ENCODE peak calls at places on chromosomes 6 and 20, in five cellular contexts. One of them, this sample, is unnamed.

GRCh38 chr6:165605182-165605875 is 57.7 kb downstream of the PDE10A start:
- DNase-seq in BJ: no peak
- DNase-seq in heart left ventricle: no peak
- DNase-seq in left lung: no peak
- DNase-seq in nephron progenitor cell: no peak
- DNase-seq in this sample: no peak

GRCh38 chr6:26223213-26223612 is 136.0 kb downstream of the HFE start:
- DNase-seq in heart left ventricle: no peak
- DNase-seq in nephron progenitor cell: no peak
- DNase-seq in left lung: no peak
- DNase-seq in BJ: no peak
- DNase-seq in this sample: no peak

GRCh38 chr6:32171234-32171633 is 4.7 kb downstream of the AGPAT1 start:
- DNase-seq in nephron progenitor cell: no peak
- DNase-seq in BJ: no peak
- DNase-seq in heart left ventricle: no peak
- DNase-seq in left lung: no peak
- DNase-seq in this sample: no peak

GRCh38 chr6:92706976-92707375 is 712.4 kb downstream of the EPHA7 start:
- DNase-seq in nephron progenitor cell: no peak
- DNase-seq in BJ: no peak
- DNase-seq in heart left ventricle: no peak
- DNase-seq in left lung: no peak
- DNase-seq in this sample: no peak

GRCh38 chr6:14717307-14717706 is 528.6 kb upstream of the JARID2 start:
- DNase-seq in left lung: no peak
- DNase-seq in heart left ventricle: no peak
- DNase-seq in BJ: no peak
- DNase-seq in nephron progenitor cell: no peak
- DNase-seq in this sample: no peak

GRCh38 chr6:166987930-166988329 is 11.3 kb upstream of the CEP43 start:
- DNase-seq in BJ: no peak
- DNase-seq in nephron progenitor cell: no peak
- DNase-seq in heart left ventricle: no peak
- DNase-seq in left lung: no peak
- DNase-seq in this sample: no peak

GRCh38 chr6:157188213-157188612 is 135.1 kb downstream of the TMEM242 start:
- DNase-seq in heart left ventricle: no peak
- DNase-seq in nephron progenitor cell: no peak
- DNase-seq in BJ: no peak
- DNase-seq in left lung: no peak
- DNase-seq in this sample: no peak

GRCh38 chr6:163415176-163415619 is 680 bp downstream of the QKI start:
- DNase-seq in heart left ventricle: peak
- DNase-seq in left lung: peak
- DNase-seq in BJ: no peak
- DNase-seq in nephron progenitor cell: no peak
- DNase-seq in this sample: no peak

GRCh38 chr20:58719258-58719657 is 26.7 kb downstream of the NPEPL1 start:
- DNase-seq in heart left ventricle: no peak
- DNase-seq in nephron progenitor cell: no peak
- DNase-seq in BJ: no peak
- DNase-seq in left lung: peak
- DNase-seq in this sample: no peak

GRCh38 chr20:62496525-62497218 is 20.9 kb upstream of the GATA5 start:
- DNase-seq in heart left ventricle: no peak
- DNase-seq in left lung: no peak
- DNase-seq in BJ: no peak
- DNase-seq in nephron progenitor cell: peak
- DNase-seq in this sample: no peak

DNA sequence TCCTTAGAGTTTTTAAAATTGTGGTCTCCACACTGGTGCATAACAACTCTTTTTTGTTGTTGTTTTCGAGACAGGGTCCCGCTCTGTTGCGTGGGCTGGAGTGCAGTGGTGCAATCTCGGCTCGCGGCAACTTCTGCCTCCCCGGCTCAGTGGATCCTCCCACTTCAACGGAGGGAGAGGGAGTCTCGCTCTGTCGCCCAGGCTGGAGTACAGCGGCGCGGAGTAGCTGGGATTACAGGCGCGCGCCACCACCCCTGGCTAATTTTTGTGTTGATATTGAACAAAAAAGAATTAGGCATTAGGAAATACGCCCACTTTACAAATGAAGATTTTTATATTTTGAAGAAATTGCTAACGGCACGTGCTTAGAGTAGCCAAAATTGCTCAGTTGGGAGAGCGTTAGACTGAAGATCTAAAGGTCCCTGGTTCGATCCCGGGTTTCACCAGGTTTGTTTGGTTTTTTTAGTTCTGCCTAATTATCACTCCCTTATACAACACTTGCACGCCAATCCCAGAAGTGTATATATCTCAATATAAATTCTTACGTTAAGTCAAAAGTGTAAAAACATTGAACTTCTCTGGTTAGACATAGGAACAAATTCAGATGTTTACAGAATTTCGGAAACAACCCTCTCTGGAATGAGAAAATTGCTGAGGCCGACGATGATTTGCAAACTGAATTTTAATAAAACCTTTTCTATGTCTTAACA is 159.6 kb downstream of the TRIM27 start:
- DNase-seq in nephron progenitor cell: no peak
- DNase-seq in heart left ventricle: no peak
- DNase-seq in left lung: no peak
- DNase-seq in BJ: no peak
- DNase-seq in this sample: no peak
- TF ChIP-seq CTCF in nephron progenitor cell: no peak
- TF ChIP-seq CTCF in heart left ventricle: no peak
- TF ChIP-seq CTCF in left lung: no peak
- TF ChIP-seq CTCF in BJ: no peak
- TF ChIP-seq CTCF in this sample: no peak

GRCh38 chr6:142112451-142113061 is 20.2 kb upstream of the GJE1 start:
- DNase-seq in heart left ventricle: peak
- DNase-seq in BJ: peak
- DNase-seq in left lung: no peak
- DNase-seq in nephron progenitor cell: peak
- DNase-seq in this sample: peak
- TF ChIP-seq CTCF in heart left ventricle: peak
- TF ChIP-seq CTCF in BJ: peak
- TF ChIP-seq CTCF in left lung: peak
- TF ChIP-seq CTCF in nephron progenitor cell: peak
- TF ChIP-seq CTCF in this sample: peak

GRCh38 chr6:137712587-137712986 is 154.5 kb upstream of the TNFAIP3 start:
- DNase-seq in BJ: no peak
- DNase-seq in nephron progenitor cell: no peak
- DNase-seq in heart left ventricle: no peak
- DNase-seq in left lung: no peak
- DNase-seq in this sample: no peak
- TF ChIP-seq CTCF in BJ: no peak
- TF ChIP-seq CTCF in nephron progenitor cell: no peak
- TF ChIP-seq CTCF in heart left ventricle: no peak
- TF ChIP-seq CTCF in left lung: no peak
- TF ChIP-seq CTCF in this sample: no peak

GRCh38 chr20:61350500-61351250 is 98.6 kb downstream of the CDH4 start:
- DNase-seq in left lung: no peak
- DNase-seq in BJ: no peak
- DNase-seq in heart left ventricle: no peak
- DNase-seq in nephron progenitor cell: peak
- DNase-seq in this sample: no peak
- TF ChIP-seq CTCF in left lung: no peak
- TF ChIP-seq CTCF in BJ: no peak
- TF ChIP-seq CTCF in heart left ventricle: no peak
- TF ChIP-seq CTCF in nephron progenitor cell: peak
- TF ChIP-seq CTCF in this sample: no peak

This sample was measured in AG09319.